ENCODE peak calls at places on chromosomes 7 and 10, in four cellular contexts. W is thoracic aorta, R is mesenchymal stem cell, Z is fibroblast of gingiva. F is an unnamed sample.

GRCh38 chr10:69217119-69217754 is 2.9 kb upstream of the HKDC1 start:
- DNase-seq in W (no peak), R (peak; percentile 85), Z (peak; percentile 60), F (peak; percentile 79)

GRCh38 chr10:103930449-103930848 is 12.5 kb upstream of the STN1 start:
- DNase-seq in W (no peak), R (no peak), Z (no peak), F (no peak)

GRCh38 chr7:66167773-66168367 is 37.3 kb upstream of the TPST1 start:
- DNase-seq in W (no peak), R (peak; percentile 91), Z (peak; percentile 93), F (peak; percentile 93)

GRCh38 chr10:132407846-132408278 is 10.9 kb downstream of the PWWP2B start:
- DNase-seq in W (no peak), R (peak; percentile 80), Z (peak; percentile 58), F (peak; percentile 87)

GRCh38 chr10:129102906-129103693 is 363.9 kb upstream of the MGMT start:
- DNase-seq in W (no peak), R (peak; percentile 22), Z (peak; percentile 77), F (no peak)

GRCh38 chr7:84249651-84250050 is 55.1 kb upstream of the SEMA3A start:
- DNase-seq in W (no peak), R (no peak), Z (no peak), F (no peak)

GRCh38 chr10:30346615-30347014 is 2.5 kb downstream of the MTPAP start:
- DNase-seq in W (no peak), R (no peak), Z (no peak), F (no peak)

GRCh38 chr10:71860243-71861029 is 9.4 kb upstream of the PSAP start:
- DNase-seq in W (peak; percentile 94), R (peak; percentile 100), Z (peak; percentile 100), F (peak; percentile 94)

GRCh38 chr7:155237297-155237696 is 60.4 kb upstream of the INSIG1 start:
- DNase-seq in W (no peak), R (no peak), Z (no peak), F (no peak)

GRCh38 chr10:2205406-2205805 is 468.1 kb upstream of the ADARB2 start:
- DNase-seq in W (no peak), R (no peak), Z (no peak), F (no peak)

GRCh38 chr10:43354325-43354635 is 17.2 kb upstream of the FXYD4 start:
- DNase-seq in W (no peak), R (no peak), Z (no peak), F (no peak)

GRCh38 chr10:12186324-12186723 is 9.4 kb downstream of the NUDT5 start:
- DNase-seq in W (no peak), R (no peak), Z (no peak), F (no peak)

GRCh38 chr10:99593312-99593711 is 26.9 kb downstream of the SLC25A28 start:
- DNase-seq in W (no peak), R (no peak), Z (no peak), F (no peak)

GRCh38 chr7:155864991-155865690 is 52.9 kb upstream of the SHH start:
- DNase-seq in W (no peak), R (no peak), Z (no peak), F (no peak)

GRCh38 chr10:58967551-58968418 is 208.7 kb upstream of the PHYHIPL start:
- DNase-seq in W (no peak), R (peak; percentile 6), Z (no peak), F (peak; percentile 25)

GRCh38 chr10:132048294-132048667 is 17.5 kb upstream of the JAKMIP3 start:
- DNase-seq in W (no peak), R (no peak), Z (no peak), F (no peak)

GRCh38 chr10:20455774-20456173 is 441.3 kb downstream of the NEBL start:
- DNase-seq in W (no peak), R (no peak), Z (no peak), F (no peak)

GRCh38 chr10:3911713-3912442 is 126.9 kb upstream of the KLF6 start:
- DNase-seq in W (no peak), R (peak; percentile 70), Z (no peak), F (peak; percentile 89)

GRCh38 chr10:122121059-122121458 is 132.1 kb downstream of the TACC2 start:
- DNase-seq in W (no peak), R (no peak), Z (no peak), F (no peak)

GRCh38 chr7:155961241-155962190 is 149.3 kb upstream of the SHH start:
- DNase-seq in W (no peak), R (no peak), Z (no peak), F (no peak)

GRCh38 chr7:101854084-101854865 is 36.8 kb downstream of the CUX1 start:
- DNase-seq in W (no peak), R (no peak), Z (no peak), F (no peak)

GRCh38 chr10:121188005-121188404 is 336.8 kb downstream of the WDR11 start:
- DNase-seq in W (no peak), R (no peak), Z (no peak), F (no peak)

GRCh38 chr10:100506596-100507356 is 12.9 kb downstream of the SEC31B start:
- DNase-seq in W (no peak), R (peak; percentile 60), Z (no peak), F (peak; percentile 95)

GRCh38 chr7:79548616-79549206 is 95.2 kb upstream of the MAGI2 start:
- DNase-seq in W (no peak), R (no peak), Z (peak; percentile 9), F (no peak)

GRCh38 chr10:63765126-63765525 is 243.9 kb downstream of the REEP3 start:
- DNase-seq in W (no peak), R (peak; percentile 41), Z (no peak), F (no peak)

GRCh38 chr7:70618020-70618551 is 513.9 kb upstream of the GALNT17 start:
- DNase-seq in W (no peak), R (no peak), Z (no peak), F (no peak)

GRCh38 chr10:30829921-30830671 is 200.5 kb upstream of the LYZL2 start:
- DNase-seq in W (no peak), R (peak; percentile 46), Z (peak; percentile 41), F (peak; percentile 86)